ENCODE peak calls at places on chromosome 11, in five cellular contexts. D is left ventricle myocardium inferior, C is prostate gland, W is psoas muscle, G is RWPE1. L is an unnamed sample.
A peak's percentile ranks its signal among the peaks of the same experiment; 100 is the strongest.

GRCh38 chr11:84720706-84721402 is 906.3 kb downstream of the DLG2 start:
- DNase-seq in D (peak; percentile 22), G (no peak), W (peak; percentile 67), C (no peak), L (no peak)

GRCh38 chr11:47443028-47443700 is 5.8 kb downstream of the RAPSN start:
- DNase-seq in W (no peak), G (no peak), D (no peak), C (no peak), L (no peak)

GRCh38 chr11:75802913-75803820 is 11.8 kb upstream of the UVRAG start:
- DNase-seq in W (peak; percentile 72), C (peak; percentile 62), G (peak; percentile 70), D (peak; percentile 69), L (no peak)

GRCh38 chr11:10456519-10456918 is 1.5 kb downstream of the AMPD3 start:
- DNase-seq in W (no peak), C (no peak), D (no peak), G (no peak), L (no peak)

GRCh38 chr11:77151804-77152513 is 23.9 kb downstream of the MYO7A start:
- DNase-seq in C (no peak), W (peak; percentile 51), D (no peak), G (no peak), L (no peak)

GRCh38 chr11:27233654-27234042 is 129.4 kb downstream of the CCDC34 start:
- DNase-seq in W (no peak), C (no peak), G (no peak), D (no peak), L (no peak)

GRCh38 chr11:94740975-94741707 is 27.0 kb upstream of the AMOTL1 start:
- DNase-seq in D (no peak), G (peak; percentile 73), C (peak; percentile 42), W (peak; percentile 70), L (peak; percentile 61)

GRCh38 chr11:6650980-6651379 is 4.6 kb downstream of the DCHS1 start:
- DNase-seq in C (no peak), G (no peak), W (no peak), D (no peak), L (no peak)

GRCh38 chr11:63761173-63761572 is 7.4 kb downstream of the ZFTA start:
- DNase-seq in C (no peak), D (no peak), G (no peak), W (no peak), L (no peak)
- H3K27ac ChIP-seq in C (no peak overlapping the region), D (no peak overlapping the region), G (peak overlapping the region; percentile 36), W (no peak overlapping the region), L (no peak overlapping the region)

DNA sequence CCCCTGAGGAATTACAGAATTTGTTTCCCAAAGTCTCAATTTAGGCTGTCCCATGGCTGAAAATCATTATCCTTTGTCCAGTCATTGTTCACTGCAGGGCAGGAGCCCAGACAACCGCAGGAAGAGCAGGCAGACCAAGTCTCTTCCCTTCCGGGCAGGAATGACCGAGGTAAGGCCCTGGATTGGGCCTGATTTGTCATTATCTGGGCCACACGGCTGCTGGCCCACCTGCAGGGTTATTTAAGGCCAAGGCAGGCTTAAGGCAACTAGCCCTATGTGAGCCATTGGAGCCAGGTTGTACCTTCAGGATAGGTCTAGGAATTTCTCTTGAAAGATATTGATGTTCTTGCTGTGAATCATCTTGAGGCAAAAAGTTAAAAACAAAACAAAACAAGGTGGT is 9.7 kb upstream of the IL10RA start:
- DNase-seq in W (no peak), D (no peak), C (no peak), G (no peak), L (no peak)
- H3K27ac ChIP-seq in W (no peak overlapping the region), D (peak overlapping the region; percentile 27), C (no peak overlapping the region), G (no peak overlapping the region), L (no peak overlapping the region)

GRCh38 chr11:126467046-126467370 is 111.5 kb downstream of the ST3GAL4 start:
- DNase-seq in C (no peak), G (no peak), W (no peak), D (no peak), L (no peak)

GRCh38 chr11:126469308-126469707 is 113.8 kb downstream of the ST3GAL4 start:
- DNase-seq in W (no peak), C (no peak), D (no peak), G (no peak), L (no peak)

GRCh38 chr11:126467471-126467870 is 112.0 kb downstream of the ST3GAL4 start:
- DNase-seq in D (no peak), G (no peak), W (no peak), C (no peak), L (no peak)

GRCh38 chr11:126466288-126467045 is 111.0 kb downstream of the ST3GAL4 start:
- DNase-seq in C (no peak), D (no peak), W (no peak), G (no peak), L (no peak)

GRCh38 chr11:126468102-126468521 is 112.6 kb downstream of the ST3GAL4 start:
- DNase-seq in D (peak; percentile 27), C (no peak), W (no peak), G (no peak), L (peak; percentile 53)
- H3K27ac ChIP-seq in D (no peak overlapping the region), C (no peak overlapping the region), W (no peak overlapping the region), G (no peak overlapping the region), L (no peak overlapping the region)

DNA sequence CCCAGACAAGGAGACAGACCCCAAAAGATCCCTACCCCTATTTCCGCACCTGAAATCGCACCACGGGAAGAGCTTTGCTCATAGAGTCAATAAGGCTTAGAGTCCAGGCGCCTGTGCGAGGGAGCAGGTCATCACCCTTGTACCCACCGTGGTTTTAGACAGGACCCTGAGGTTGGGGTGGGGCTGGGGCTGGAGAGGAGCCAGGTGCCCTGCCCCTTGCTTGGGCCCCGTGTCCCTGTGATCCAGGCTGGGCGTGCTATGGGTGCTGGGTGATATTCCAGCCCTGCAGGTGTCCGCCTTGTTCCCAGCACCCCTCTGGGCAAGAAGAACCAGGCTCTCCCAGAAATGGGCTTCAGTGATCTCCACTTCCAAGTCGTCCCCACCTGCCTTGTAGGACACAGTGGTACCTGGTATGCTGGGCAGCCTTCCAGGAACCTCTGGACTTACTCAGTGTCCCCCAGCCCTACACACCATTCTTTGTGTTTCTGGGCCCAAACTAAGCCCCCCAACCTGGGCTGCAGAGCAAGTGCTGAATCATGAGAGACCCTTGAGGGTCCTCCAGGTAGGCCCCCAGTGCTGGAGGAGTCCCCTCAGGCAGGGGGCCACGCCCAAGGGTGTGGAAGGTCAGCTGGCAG is 4.5 kb downstream of the CD81 start:
- DNase-seq in C (no peak), D (peak; percentile 25), G (no peak), W (peak; percentile 53), L (peak; percentile 76)
- H3K27ac ChIP-seq in C (peak overlapping the region; percentile 80), D (peak overlapping the region; percentile 99), G (peak overlapping the region; percentile 99), W (peak overlapping the region; percentile 87), L (peak overlapping the region; percentile 76)

GRCh38 chr11:45568031-45568430 is 97.4 kb downstream of the CHST1 start:
- DNase-seq in C (no peak), W (no peak), G (no peak), D (no peak), L (no peak)

GRCh38 chr11:45563801-45564200 is 101.6 kb downstream of the CHST1 start:
- DNase-seq in C (no peak), G (no peak), D (no peak), W (no peak), L (no peak)

GRCh38 chr11:45565589-45565988 is 99.8 kb downstream of the CHST1 start:
- DNase-seq in W (no peak), D (no peak), G (no peak), C (no peak), L (no peak)

GRCh38 chr11:45573728-45574127 is 91.7 kb downstream of the CHST1 start:
- DNase-seq in G (no peak), C (no peak), D (no peak), W (no peak), L (no peak)

DNA sequence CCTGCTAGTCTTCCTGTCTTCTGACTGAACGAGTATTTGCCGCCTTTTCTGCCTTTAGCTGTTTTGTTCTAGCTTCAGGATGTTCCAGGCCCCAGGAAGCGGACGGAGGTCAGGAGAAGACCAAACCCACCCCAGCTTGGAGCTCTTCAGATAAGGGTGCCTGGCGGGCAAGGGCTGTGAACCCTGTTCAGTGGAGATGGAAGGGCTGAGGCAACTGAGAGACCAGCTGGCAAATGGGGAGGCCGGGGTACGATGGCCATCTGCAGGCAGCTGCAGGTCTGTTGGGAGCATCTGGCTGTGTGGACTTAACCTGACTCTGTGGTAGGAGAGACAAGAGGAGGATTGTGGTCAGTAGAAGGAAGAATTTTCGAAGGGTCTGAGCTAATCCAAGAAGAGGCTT is 95.6 kb downstream of the CHST1 start:
- DNase-seq in W (no peak), G (no peak), C (no peak), D (no peak), L (no peak)
- H3K27ac ChIP-seq in W (no peak overlapping the region), G (no peak overlapping the region), C (no peak overlapping the region), D (no peak overlapping the region), L (no peak overlapping the region)

DNA sequence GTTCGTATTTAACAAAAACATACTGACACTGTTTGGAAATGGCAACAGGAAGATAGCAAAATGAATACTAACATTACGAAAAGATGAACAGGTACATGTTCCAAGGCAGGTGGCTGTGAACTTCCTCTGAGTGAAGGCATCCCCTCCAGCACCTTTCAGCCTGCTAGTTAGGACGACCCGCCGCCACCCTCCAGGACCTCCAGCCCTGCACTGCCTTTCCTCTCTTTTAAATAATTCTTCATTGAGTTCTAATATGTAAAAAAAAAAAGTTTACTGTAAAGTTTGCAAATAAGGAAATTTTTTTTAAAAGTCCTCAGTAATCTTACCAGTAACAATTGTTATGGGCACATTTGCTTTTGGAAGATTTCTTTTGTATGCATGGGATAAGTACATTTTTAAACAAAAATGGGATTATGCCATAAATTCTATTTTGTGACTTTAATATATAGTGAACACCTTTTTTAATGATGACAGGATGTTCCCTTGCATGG is 6.0 kb downstream of the NEAT1 start:
- DNase-seq in D (no peak), G (no peak), C (peak; percentile 69), W (peak; percentile 63), L (peak; percentile 69)
- H3K27ac ChIP-seq in D (peak overlapping the region; percentile 100), G (peak overlapping the region; percentile 92), C (peak overlapping the region; percentile 100), W (peak overlapping the region; percentile 100), L (peak overlapping the region; percentile 100)

DNA sequence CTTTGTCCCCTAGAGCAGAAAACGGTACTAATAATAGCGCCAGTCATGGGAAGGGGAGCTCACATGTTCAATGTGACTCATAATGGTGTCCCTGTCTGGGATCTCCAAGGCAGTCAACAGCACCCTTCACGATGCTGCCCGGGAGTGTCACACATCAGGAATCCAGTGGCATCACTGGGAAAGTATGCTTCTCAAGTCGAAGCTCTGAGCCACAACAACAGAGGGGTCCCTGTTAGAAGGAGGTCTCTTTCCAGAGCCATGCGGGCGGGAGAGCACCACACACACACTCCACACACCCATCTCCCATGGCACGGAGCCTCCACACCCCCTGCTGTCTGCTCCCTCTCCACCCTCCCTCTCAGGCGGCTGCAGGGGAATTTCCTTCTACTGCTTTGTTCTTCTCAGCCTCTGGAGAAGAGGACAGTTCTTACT is 119.7 kb downstream of the ETS1 start:
- DNase-seq in C (no peak), G (peak; percentile 35), D (no peak), W (peak; percentile 60), L (no peak)
- H3K27ac ChIP-seq in C (no peak overlapping the region), G (peak overlapping the region; percentile 31), D (peak overlapping the region; percentile 80), W (peak overlapping the region; percentile 51), L (no peak overlapping the region)

L was measured in right lobe of liver.